ENCODE peak calls at places on chromosomes 7 and 10, in ten cellular contexts. One of them, this sample, is unnamed.

GRCh38 chr7:27204851-27205322 is 5.0 kb upstream of the HOXA13 start:
- DNase-seq in BJ: no peak
- DNase-seq in fibroblast of lung: no peak
- DNase-seq in choroid plexus epithelial cell: no peak
- DNase-seq in RWPE2: no peak
- DNase-seq in foreskin fibroblast: peak; percentile 57
- DNase-seq in CD8-positive, alpha-beta T cell: no peak
- DNase-seq in tibial nerve: no peak
- DNase-seq in adrenal gland: no peak
- DNase-seq in PC-3: peak; percentile 54
- DNase-seq in this sample: peak; percentile 60

GRCh38 chr10:77865585-77866324 is 60.8 kb downstream of the DLG5 start:
- DNase-seq in BJ: no peak
- DNase-seq in tibial nerve: no peak
- DNase-seq in CD8-positive, alpha-beta T cell: no peak
- DNase-seq in choroid plexus epithelial cell: no peak
- DNase-seq in adrenal gland: no peak
- DNase-seq in foreskin fibroblast: no peak
- DNase-seq in fibroblast of lung: no peak
- DNase-seq in RWPE2: no peak
- DNase-seq in PC-3: no peak
- DNase-seq in this sample: no peak

GRCh38 chr10:32077896-32078295 is 21.7 kb upstream of the KIF5B start:
- DNase-seq in BJ: peak; percentile 54
- DNase-seq in RWPE2: peak; percentile 69
- DNase-seq in tibial nerve: no peak
- DNase-seq in CD8-positive, alpha-beta T cell: no peak
- DNase-seq in adrenal gland: peak; percentile 80
- DNase-seq in PC-3: peak; percentile 72
- DNase-seq in foreskin fibroblast: peak; percentile 91
- DNase-seq in choroid plexus epithelial cell: peak; percentile 44
- DNase-seq in fibroblast of lung: peak; percentile 75
- DNase-seq in this sample: peak; percentile 76

GRCh38 chr7:98394377-98394836 is 6.5 kb downstream of the BAIAP2L1 start:
- DNase-seq in choroid plexus epithelial cell: peak; percentile 94
- DNase-seq in tibial nerve: no peak
- DNase-seq in PC-3: peak; percentile 81
- DNase-seq in BJ: peak; percentile 81
- DNase-seq in adrenal gland: no peak
- DNase-seq in fibroblast of lung: peak; percentile 92
- DNase-seq in RWPE2: no peak
- DNase-seq in CD8-positive, alpha-beta T cell: no peak
- DNase-seq in foreskin fibroblast: peak; percentile 82
- DNase-seq in this sample: peak; percentile 96

GRCh38 chr7:77667459-77668090 is 28.7 kb upstream of the RSBN1L start:
- DNase-seq in tibial nerve: no peak
- DNase-seq in CD8-positive, alpha-beta T cell: no peak
- DNase-seq in fibroblast of lung: peak; percentile 24
- DNase-seq in choroid plexus epithelial cell: no peak
- DNase-seq in PC-3: peak; percentile 14
- DNase-seq in foreskin fibroblast: peak; percentile 76
- DNase-seq in BJ: no peak
- DNase-seq in RWPE2: no peak
- DNase-seq in adrenal gland: no peak
- DNase-seq in this sample: no peak

GRCh38 chr7:55575098-55575497 is 2.8 kb upstream of the VOPP1 start:
- DNase-seq in fibroblast of lung: no peak
- DNase-seq in RWPE2: no peak
- DNase-seq in adrenal gland: no peak
- DNase-seq in CD8-positive, alpha-beta T cell: no peak
- DNase-seq in choroid plexus epithelial cell: no peak
- DNase-seq in PC-3: no peak
- DNase-seq in foreskin fibroblast: no peak
- DNase-seq in tibial nerve: no peak
- DNase-seq in BJ: no peak
- DNase-seq in this sample: no peak

GRCh38 chr10:121608669-121609190 is 10.5 kb upstream of the FGFR2 start:
- DNase-seq in choroid plexus epithelial cell: no peak
- DNase-seq in BJ: no peak
- DNase-seq in tibial nerve: no peak
- DNase-seq in RWPE2: no peak
- DNase-seq in PC-3: peak; percentile 48
- DNase-seq in fibroblast of lung: no peak
- DNase-seq in adrenal gland: peak; percentile 26
- DNase-seq in foreskin fibroblast: peak; percentile 22
- DNase-seq in CD8-positive, alpha-beta T cell: no peak
- DNase-seq in this sample: no peak

GRCh38 chr10:58567652-58568051 is 55.0 kb downstream of the BICC1 start:
- DNase-seq in PC-3: no peak
- DNase-seq in tibial nerve: no peak
- DNase-seq in foreskin fibroblast: no peak
- DNase-seq in RWPE2: no peak
- DNase-seq in choroid plexus epithelial cell: no peak
- DNase-seq in CD8-positive, alpha-beta T cell: no peak
- DNase-seq in adrenal gland: no peak
- DNase-seq in fibroblast of lung: no peak
- DNase-seq in BJ: no peak
- DNase-seq in this sample: no peak

GRCh38 chr10:114413398-114413797 is 9.1 kb upstream of the AFAP1L2 start:
- DNase-seq in foreskin fibroblast: no peak
- DNase-seq in RWPE2: peak; percentile 85
- DNase-seq in adrenal gland: peak; percentile 65
- DNase-seq in fibroblast of lung: peak; percentile 38
- DNase-seq in choroid plexus epithelial cell: no peak
- DNase-seq in tibial nerve: no peak
- DNase-seq in CD8-positive, alpha-beta T cell: no peak
- DNase-seq in PC-3: peak; percentile 84
- DNase-seq in BJ: no peak
- DNase-seq in this sample: no peak

GRCh38 chr7:111380945-111381344 is 181.3 kb downstream of the IMMP2L start:
- DNase-seq in choroid plexus epithelial cell: no peak
- DNase-seq in RWPE2: no peak
- DNase-seq in BJ: no peak
- DNase-seq in CD8-positive, alpha-beta T cell: no peak
- DNase-seq in PC-3: no peak
- DNase-seq in fibroblast of lung: no peak
- DNase-seq in foreskin fibroblast: no peak
- DNase-seq in adrenal gland: no peak
- DNase-seq in tibial nerve: no peak
- DNase-seq in this sample: no peak

GRCh38 chr10:95742962-95743535 is 12.9 kb upstream of the ENTPD1 start:
- DNase-seq in adrenal gland: no peak
- DNase-seq in PC-3: no peak
- DNase-seq in BJ: no peak
- DNase-seq in CD8-positive, alpha-beta T cell: no peak
- DNase-seq in foreskin fibroblast: no peak
- DNase-seq in tibial nerve: no peak
- DNase-seq in fibroblast of lung: peak; percentile 61
- DNase-seq in choroid plexus epithelial cell: no peak
- DNase-seq in RWPE2: no peak
- DNase-seq in this sample: no peak

GRCh38 chr10:95742529-95742884 is 13.5 kb upstream of the ENTPD1 start:
- DNase-seq in tibial nerve: no peak
- DNase-seq in RWPE2: no peak
- DNase-seq in BJ: no peak
- DNase-seq in foreskin fibroblast: no peak
- DNase-seq in PC-3: peak; percentile 19
- DNase-seq in choroid plexus epithelial cell: peak; percentile 79
- DNase-seq in CD8-positive, alpha-beta T cell: no peak
- DNase-seq in fibroblast of lung: peak; percentile 50
- DNase-seq in adrenal gland: peak; percentile 23
- DNase-seq in this sample: no peak

GRCh38 chr10:95745487-95745886 is 10.5 kb upstream of the ENTPD1 start:
- DNase-seq in fibroblast of lung: no peak
- DNase-seq in adrenal gland: no peak
- DNase-seq in foreskin fibroblast: no peak
- DNase-seq in choroid plexus epithelial cell: no peak
- DNase-seq in CD8-positive, alpha-beta T cell: no peak
- DNase-seq in RWPE2: no peak
- DNase-seq in BJ: no peak
- DNase-seq in PC-3: no peak
- DNase-seq in tibial nerve: no peak
- DNase-seq in this sample: no peak

GRCh38 chr10:95739046-95739445 is 16.9 kb upstream of the ENTPD1 start:
- DNase-seq in tibial nerve: no peak
- DNase-seq in PC-3: no peak
- DNase-seq in BJ: no peak
- DNase-seq in choroid plexus epithelial cell: no peak
- DNase-seq in RWPE2: no peak
- DNase-seq in fibroblast of lung: no peak
- DNase-seq in CD8-positive, alpha-beta T cell: no peak
- DNase-seq in adrenal gland: no peak
- DNase-seq in foreskin fibroblast: no peak
- DNase-seq in this sample: no peak

DNA sequence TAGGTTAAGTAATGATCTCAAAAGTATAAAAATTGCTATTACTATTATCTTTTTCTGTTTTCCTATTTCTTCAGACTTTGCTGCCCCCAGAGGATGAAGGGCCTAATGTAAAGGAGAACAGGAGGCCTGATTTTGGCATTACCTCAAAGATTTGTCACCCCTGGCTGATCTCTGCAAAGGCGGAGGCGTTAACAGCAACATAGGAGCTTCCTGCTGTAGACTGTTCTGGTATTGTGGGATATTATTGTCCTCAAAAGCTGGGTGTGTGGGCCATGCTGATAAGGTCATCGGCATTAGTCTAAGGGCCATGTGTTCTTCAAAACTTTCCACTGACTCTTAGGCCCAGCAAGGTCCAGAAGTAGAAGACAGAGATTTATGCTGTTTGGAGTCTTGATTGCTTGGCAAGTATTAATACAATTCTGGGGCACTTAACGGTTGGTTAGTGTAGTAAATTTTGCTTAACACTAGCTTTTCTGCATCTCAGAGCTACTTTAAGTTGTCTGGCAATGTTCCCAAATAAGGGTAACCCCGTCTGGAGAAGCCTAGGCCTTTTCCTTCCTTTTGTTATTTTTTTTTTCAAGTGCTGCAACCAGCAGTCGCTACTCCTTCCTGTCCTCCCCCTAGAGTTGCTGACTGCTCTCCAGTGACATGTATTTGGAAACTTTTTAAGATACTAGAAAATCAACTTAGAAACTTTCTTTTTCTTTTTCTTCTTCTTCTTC is 14.0 kb upstream of the ENTPD1 start:
- DNase-seq in adrenal gland: peak; percentile 36
- DNase-seq in PC-3: no peak
- DNase-seq in fibroblast of lung: peak; percentile 77
- DNase-seq in tibial nerve: no peak
- DNase-seq in choroid plexus epithelial cell: peak; percentile 91
- DNase-seq in BJ: no peak
- DNase-seq in RWPE2: no peak
- DNase-seq in CD8-positive, alpha-beta T cell: no peak
- DNase-seq in foreskin fibroblast: peak; percentile 16
- DNase-seq in this sample: peak; percentile 28
- H3K4me3 ChIP-seq in adrenal gland: no peak overlapping the region
- H3K4me3 ChIP-seq in PC-3: no peak overlapping the region
- H3K4me3 ChIP-seq in fibroblast of lung: no peak overlapping the region
- H3K4me3 ChIP-seq in tibial nerve: no peak overlapping the region
- H3K4me3 ChIP-seq in choroid plexus epithelial cell: no peak overlapping the region
- H3K4me3 ChIP-seq in BJ: no peak overlapping the region
- H3K4me3 ChIP-seq in RWPE2: no peak overlapping the region
- H3K4me3 ChIP-seq in CD8-positive, alpha-beta T cell: no peak overlapping the region
- H3K4me3 ChIP-seq in foreskin fibroblast: no peak overlapping the region
- H3K4me3 ChIP-seq in this sample: no peak overlapping the region

GRCh38 chr7:47327698-47328391 is 254.1 kb downstream of the TNS3 start:
- DNase-seq in CD8-positive, alpha-beta T cell: no peak
- DNase-seq in tibial nerve: peak; percentile 79
- DNase-seq in RWPE2: no peak
- DNase-seq in foreskin fibroblast: peak; percentile 95
- DNase-seq in fibroblast of lung: peak; percentile 89
- DNase-seq in BJ: peak; percentile 42
- DNase-seq in PC-3: no peak
- DNase-seq in adrenal gland: peak; percentile 76
- DNase-seq in choroid plexus epithelial cell: peak; percentile 78
- DNase-seq in this sample: peak; percentile 88
- H3K4me3 ChIP-seq in CD8-positive, alpha-beta T cell: no peak overlapping the region
- H3K4me3 ChIP-seq in tibial nerve: peak overlapping the region; percentile 27
- H3K4me3 ChIP-seq in RWPE2: no peak overlapping the region
- H3K4me3 ChIP-seq in foreskin fibroblast: peak overlapping the region; percentile 37
- H3K4me3 ChIP-seq in fibroblast of lung: peak overlapping the region; percentile 35
- H3K4me3 ChIP-seq in BJ: no peak overlapping the region
- H3K4me3 ChIP-seq in PC-3: no peak overlapping the region
- H3K4me3 ChIP-seq in adrenal gland: no peak overlapping the region
- H3K4me3 ChIP-seq in choroid plexus epithelial cell: peak overlapping the region; percentile 47
- H3K4me3 ChIP-seq in this sample: peak overlapping the region; percentile 29

GRCh38 chr10:43304687-43305333 is 37.9 kb upstream of the RASGEF1A start:
- DNase-seq in fibroblast of lung: peak; percentile 52
- DNase-seq in BJ: no peak
- DNase-seq in choroid plexus epithelial cell: peak; percentile 45
- DNase-seq in adrenal gland: peak; percentile 40
- DNase-seq in foreskin fibroblast: peak; percentile 72
- DNase-seq in RWPE2: no peak
- DNase-seq in tibial nerve: peak; percentile 65
- DNase-seq in CD8-positive, alpha-beta T cell: peak; percentile 58
- DNase-seq in PC-3: peak; percentile 54
- DNase-seq in this sample: peak; percentile 40
- H3K4me3 ChIP-seq in fibroblast of lung: peak overlapping the region; percentile 31
- H3K4me3 ChIP-seq in BJ: peak overlapping the region; percentile 24
- H3K4me3 ChIP-seq in choroid plexus epithelial cell: peak overlapping the region; percentile 50
- H3K4me3 ChIP-seq in adrenal gland: no peak overlapping the region
- H3K4me3 ChIP-seq in foreskin fibroblast: peak overlapping the region; percentile 47
- H3K4me3 ChIP-seq in RWPE2: peak overlapping the region; percentile 22
- H3K4me3 ChIP-seq in tibial nerve: peak overlapping the region; percentile 34
- H3K4me3 ChIP-seq in CD8-positive, alpha-beta T cell: peak overlapping the region; percentile 40
- H3K4me3 ChIP-seq in PC-3: peak overlapping the region; percentile 75
- H3K4me3 ChIP-seq in this sample: peak overlapping the region; percentile 47

GRCh38 chr7:92131093-92131492 is 3.2 kb downstream of the CYP51A1 start:
- DNase-seq in RWPE2: no peak
- DNase-seq in BJ: no peak
- DNase-seq in CD8-positive, alpha-beta T cell: no peak
- DNase-seq in choroid plexus epithelial cell: no peak
- DNase-seq in adrenal gland: no peak
- DNase-seq in fibroblast of lung: no peak
- DNase-seq in tibial nerve: no peak
- DNase-seq in foreskin fibroblast: no peak
- DNase-seq in PC-3: no peak
- DNase-seq in this sample: no peak

GRCh38 chr7:92133737-92134270 is 473 bp downstream of the CYP51A1 start:
- DNase-seq in fibroblast of lung: peak; percentile 65
- DNase-seq in RWPE2: peak; percentile 71
- DNase-seq in tibial nerve: peak; percentile 28
- DNase-seq in adrenal gland: peak; percentile 66
- DNase-seq in foreskin fibroblast: peak; percentile 82
- DNase-seq in BJ: no peak
- DNase-seq in PC-3: peak; percentile 41
- DNase-seq in choroid plexus epithelial cell: peak; percentile 66
- DNase-seq in CD8-positive, alpha-beta T cell: peak; percentile 43
- DNase-seq in this sample: peak; percentile 80

GRCh38 chr7:92134271-92135099 is at the start of gene CYP51A1:
- DNase-seq in adrenal gland: peak; percentile 91
- DNase-seq in BJ: peak; percentile 35
- DNase-seq in tibial nerve: peak; percentile 94
- DNase-seq in choroid plexus epithelial cell: peak; percentile 95
- DNase-seq in PC-3: peak; percentile 84
- DNase-seq in foreskin fibroblast: peak; percentile 97
- DNase-seq in RWPE2: peak; percentile 89
- DNase-seq in CD8-positive, alpha-beta T cell: peak; percentile 92
- DNase-seq in fibroblast of lung: peak; percentile 92
- DNase-seq in this sample: peak; percentile 96

GRCh38 chr7:92133133-92133736 is 1.0 kb downstream of the CYP51A1 start:
- DNase-seq in RWPE2: no peak
- DNase-seq in PC-3: no peak
- DNase-seq in tibial nerve: no peak
- DNase-seq in foreskin fibroblast: no peak
- DNase-seq in CD8-positive, alpha-beta T cell: no peak
- DNase-seq in choroid plexus epithelial cell: no peak
- DNase-seq in fibroblast of lung: peak; percentile 46
- DNase-seq in BJ: no peak
- DNase-seq in adrenal gland: no peak
- DNase-seq in this sample: peak; percentile 30

GRCh38 chr7:92131764-92132330 is 2.4 kb downstream of the CYP51A1 start:
- DNase-seq in adrenal gland: no peak
- DNase-seq in fibroblast of lung: no peak
- DNase-seq in PC-3: no peak
- DNase-seq in foreskin fibroblast: no peak
- DNase-seq in tibial nerve: no peak
- DNase-seq in choroid plexus epithelial cell: no peak
- DNase-seq in RWPE2: no peak
- DNase-seq in BJ: no peak
- DNase-seq in CD8-positive, alpha-beta T cell: no peak
- DNase-seq in this sample: peak; percentile 13
- H3K4me3 ChIP-seq in adrenal gland: no peak overlapping the region
- H3K4me3 ChIP-seq in fibroblast of lung: peak overlapping the region; percentile 96
- H3K4me3 ChIP-seq in PC-3: peak overlapping the region; percentile 82
- H3K4me3 ChIP-seq in foreskin fibroblast: peak overlapping the region; percentile 95
- H3K4me3 ChIP-seq in tibial nerve: no peak overlapping the region
- H3K4me3 ChIP-seq in choroid plexus epithelial cell: peak overlapping the region; percentile 19
- H3K4me3 ChIP-seq in RWPE2: peak overlapping the region; percentile 87
- H3K4me3 ChIP-seq in BJ: no peak overlapping the region
- H3K4me3 ChIP-seq in CD8-positive, alpha-beta T cell: no peak overlapping the region
- H3K4me3 ChIP-seq in this sample: peak overlapping the region; percentile 68

This sample was measured in fibroblast of villous mesenchyme.